ENCODE peak calls at places on chromosomes 2 and 18, in ten cellular contexts. M, J, C, Q, R, L, S, O, E and T are unnamed samples.

GRCh38 chr2:217994776-217995274 is 8.0 kb downstream of the TNS1 start:
- DNase-seq in C (peak; percentile 69), M (no peak), E (no peak), O (peak; percentile 39), R (no peak), L (peak; percentile 61), Q (no peak), S (no peak), J (peak; percentile 77), T (no peak)

GRCh38 chr2:189633392-189633811 is 27.9 kb upstream of the ASNSD1 start:
- DNase-seq in S (peak; percentile 10), M (no peak), Q (no peak), E (no peak), C (peak; percentile 52), O (no peak), L (no peak), R (peak; percentile 12), J (no peak), T (no peak)

GRCh38 chr2:23697676-23698075 is 229.2 kb downstream of the ATAD2B start:
- DNase-seq in O (peak; percentile 17), S (no peak), J (no peak), C (no peak), Q (no peak), L (no peak), M (no peak), R (no peak), E (no peak), T (no peak)

GRCh38 chr2:131156452-131157149 is 51.5 kb downstream of the PLEKHB2 start:
- DNase-seq in R (peak; percentile 37), J (no peak), O (no peak), M (no peak), C (no peak), E (no peak), S (no peak), Q (no peak), L (no peak), T (no peak)

GRCh38 chr2:25821225-25822056 is 56.8 kb downstream of the ASXL2 start:
- DNase-seq in E (no peak), S (no peak), M (no peak), Q (no peak), L (no peak), J (no peak), O (no peak), C (peak; percentile 32), R (no peak), T (no peak)

GRCh38 chr18:32139835-32140283 is 48.2 kb downstream of the RNF138 start:
- DNase-seq in M (no peak), L (no peak), C (no peak), O (no peak), J (peak; percentile 25), Q (no peak), S (no peak), E (no peak), R (no peak), T (no peak)

GRCh38 chr2:9333591-9334171 is 89.6 kb downstream of the ITGB1BP1 start:
- DNase-seq in E (no peak), S (no peak), J (peak; percentile 37), R (peak; percentile 39), L (peak; percentile 59), Q (peak; percentile 62), M (peak; percentile 70), C (peak; percentile 85), O (peak; percentile 59), T (peak; percentile 50)

GRCh38 chr18:73691118-73691517 is 456.5 kb downstream of the FBXO15 start:
- DNase-seq in R (no peak), O (peak; percentile 43), L (peak; percentile 66), S (no peak), E (no peak), Q (peak; percentile 33), M (no peak), C (peak; percentile 63), J (no peak), T (no peak)

GRCh38 chr2:10256031-10256524 is 46.6 kb upstream of the HPCAL1 start:
- DNase-seq in S (no peak), L (no peak), R (no peak), J (peak; percentile 15), O (no peak), M (no peak), Q (peak; percentile 16), E (no peak), C (no peak), T (no peak)

GRCh38 chr18:63559567-63560491 is 17.7 kb downstream of the SERPINB12 start:
- DNase-seq in M (no peak), L (no peak), Q (no peak), R (peak; percentile 42), S (no peak), O (no peak), C (no peak), E (no peak), J (no peak), T (no peak)

GRCh38 chr2:46365913-46366674 is 68.9 kb downstream of the EPAS1 start:
- DNase-seq in J (no peak), R (no peak), E (no peak), O (no peak), Q (no peak), M (peak; percentile 27), S (no peak), L (no peak), C (no peak), T (no peak)

GRCh38 chr2:159155315-159155714 is 131.2 kb downstream of the WDSUB1 start:
- DNase-seq in J (peak; percentile 57), C (no peak), S (no peak), M (no peak), E (no peak), Q (no peak), L (no peak), O (no peak), R (no peak), T (no peak)

GRCh38 chr2:218039171-218039570 is 29.9 kb upstream of the RUFY4 start:
- DNase-seq in L (no peak), M (no peak), R (no peak), S (no peak), C (no peak), O (no peak), Q (no peak), E (no peak), J (no peak), T (peak; percentile 59)

GRCh38 chr2:133566967-133567645 is 1.2 kb downstream of the NCKAP5 start:
- DNase-seq in R (no peak), S (no peak), C (peak; percentile 58), O (peak; percentile 62), M (no peak), E (no peak), J (no peak), L (no peak), Q (peak; percentile 82), T (no peak)
- H3K4me3 ChIP-seq in R (no peak overlapping the region), S (no peak overlapping the region), C (no peak overlapping the region), O (peak overlapping the region; percentile 39), M (no peak overlapping the region), E (no peak overlapping the region), J (no peak overlapping the region), L (no peak overlapping the region), Q (peak overlapping the region; percentile 40), T (no peak overlapping the region)

GRCh38 chr2:229456091-229456490 is 185.0 kb upstream of the PID1 start:
- DNase-seq in J (no peak), E (no peak), R (no peak), M (no peak), Q (no peak), S (no peak), C (no peak), O (no peak), L (no peak), T (no peak)

GRCh38 chr2:229454934-229455631 is 184.0 kb upstream of the PID1 start:
- DNase-seq in E (no peak), L (peak; percentile 66), Q (no peak), M (no peak), S (no peak), O (peak; percentile 62), J (no peak), R (no peak), C (peak; percentile 80), T (no peak)
- H3K4me3 ChIP-seq in E (no peak overlapping the region), L (no peak overlapping the region), Q (no peak overlapping the region), M (no peak overlapping the region), S (no peak overlapping the region), O (no peak overlapping the region), J (no peak overlapping the region), R (no peak overlapping the region), C (no peak overlapping the region), T (no peak overlapping the region)

DNA sequence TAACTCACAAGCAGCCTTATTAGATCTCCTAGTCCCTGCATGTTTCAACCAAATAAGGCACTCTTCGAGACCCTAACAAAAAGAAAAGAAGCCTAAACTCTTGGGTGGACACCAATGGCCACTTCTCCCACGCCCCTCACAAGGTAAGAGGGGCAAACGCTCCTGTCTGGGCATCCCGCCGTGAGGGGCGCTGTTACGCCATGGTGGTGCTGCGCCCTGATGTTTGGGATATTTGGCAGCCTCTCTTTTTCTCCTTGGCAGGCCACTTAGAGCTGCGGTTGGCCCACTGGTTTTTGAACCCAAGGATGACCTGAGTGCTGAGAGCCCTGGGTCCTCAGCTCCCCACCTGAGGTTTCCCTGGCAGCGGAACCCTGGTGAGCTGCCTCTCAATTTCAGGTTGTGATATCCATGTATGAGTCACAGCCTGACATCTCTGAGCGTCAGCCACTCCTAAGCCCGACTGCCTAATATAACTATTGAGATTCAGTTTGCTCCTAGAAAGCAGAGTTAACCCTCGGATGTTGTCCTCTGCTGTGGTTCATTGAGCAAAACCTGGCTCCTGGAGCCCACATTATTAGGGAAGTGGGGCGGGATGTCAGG is 103.3 kb downstream of the COL6A3 start:
- DNase-seq in R (no peak), C (no peak), L (no peak), M (peak; percentile 13), Q (no peak), S (no peak), E (no peak), O (no peak), J (no peak), T (no peak)
- H3K4me3 ChIP-seq in R (no peak overlapping the region), C (no peak overlapping the region), L (no peak overlapping the region), M (no peak overlapping the region), Q (no peak overlapping the region), S (no peak overlapping the region), E (no peak overlapping the region), O (no peak overlapping the region), J (no peak overlapping the region), T (no peak overlapping the region)

GRCh38 chr18:47586418-47586817 is 335.0 kb upstream of the SKOR2 start:
- DNase-seq in M (no peak), S (no peak), R (no peak), Q (no peak), C (no peak), O (no peak), E (no peak), J (no peak), L (no peak), T (no peak)

GRCh38 chr18:47582055-47582454 is 330.6 kb upstream of the SKOR2 start:
- DNase-seq in R (no peak), Q (no peak), M (no peak), S (no peak), J (no peak), O (no peak), C (no peak), L (no peak), E (no peak), T (no peak)

GRCh38 chr18:47587587-47587986 is 336.1 kb upstream of the SKOR2 start:
- DNase-seq in C (no peak), O (no peak), Q (no peak), L (no peak), M (no peak), S (no peak), J (peak; percentile 49), R (no peak), E (no peak), T (no peak)

GRCh38 chr18:47585914-47586313 is 334.5 kb upstream of the SKOR2 start:
- DNase-seq in M (no peak), E (no peak), R (no peak), L (no peak), S (no peak), J (no peak), Q (no peak), C (no peak), O (no peak), T (no peak)

GRCh38 chr18:47585136-47585535 is 333.7 kb upstream of the SKOR2 start:
- DNase-seq in R (no peak), J (no peak), L (no peak), Q (no peak), C (no peak), E (no peak), O (no peak), M (no peak), S (no peak), T (no peak)
- H3K4me3 ChIP-seq in R (no peak overlapping the region), J (no peak overlapping the region), L (no peak overlapping the region), Q (no peak overlapping the region), C (no peak overlapping the region), E (no peak overlapping the region), O (no peak overlapping the region), M (no peak overlapping the region), S (no peak overlapping the region), T (no peak overlapping the region)